ENCODE peak calls at places on chromosomes 16 and 17, in seven cellular contexts. A is lung; D is WERI-Rb-1; Y is CD8-positive, alpha-beta T cell; B is uterus; Q is psoas muscle; P is GM23338. M is an unnamed sample.

GRCh38 chr17:73478768-73479424 is 165.3 kb downstream of the SDK2 start:
- DNase-seq in P (peak; percentile 66), A (no peak), D (peak; percentile 77), Q (no peak), Y (no peak), B (no peak), M (peak; percentile 88)

GRCh38 chr17:61722398-61722797 is 131.4 kb upstream of the NACA2 start:
- DNase-seq in A (no peak), D (no peak), Y (no peak), P (no peak), B (no peak), Q (no peak), M (no peak)

GRCh38 chr16:84911490-84912216 is 91.9 kb downstream of the CRISPLD2 start:
- DNase-seq in A (no peak), D (no peak), Q (no peak), P (no peak), Y (no peak), B (no peak), M (no peak)

GRCh38 chr16:72051818-72052217 is 2.5 kb upstream of the HP start:
- DNase-seq in B (no peak), Q (no peak), A (no peak), D (no peak), Y (no peak), P (no peak), M (no peak)

GRCh38 chr16:11586856-11587642 is at the start of gene LITAF:
- DNase-seq in A (peak; percentile 57), Q (peak; percentile 68), D (peak; percentile 61), Y (peak; percentile 65), P (peak; percentile 75), B (peak; percentile 70), M (peak; percentile 83)

GRCh38 chr17:43372273-43372911 is 26.4 kb upstream of the ARL4D start:
- DNase-seq in Q (no peak), A (no peak), Y (no peak), D (no peak), B (peak; percentile 80), P (no peak), M (no peak)

GRCh38 chr17:17811381-17812210 is 25.2 kb downstream of the SREBF1 start:
- DNase-seq in Q (no peak), A (no peak), P (no peak), B (no peak), D (peak; percentile 53), Y (no peak), M (peak; percentile 91)

GRCh38 chr17:33291248-33292183 is 1.6 kb downstream of the ASIC2 start:
- DNase-seq in B (no peak), D (peak; percentile 72), Q (peak; percentile 20), P (peak; percentile 71), Y (no peak), A (no peak), M (peak; percentile 91)

GRCh38 chr16:18041864-18042834 is 294.4 kb downstream of the NPIPA8 start:
- DNase-seq in Q (no peak), P (no peak), B (no peak), D (no peak), A (no peak), Y (no peak), M (no peak)

GRCh38 chr16:88454315-88455057 is 1.4 kb downstream of the ZFPM1 start:
- DNase-seq in Y (peak; percentile 50), Q (no peak), D (no peak), P (peak; percentile 47), B (no peak), A (no peak), M (peak; percentile 72)

GRCh38 chr17:41786227-41787020 is at the start of gene JUP:
- DNase-seq in Y (peak; percentile 84), A (peak; percentile 100), P (peak; percentile 100), B (peak; percentile 100), Q (peak; percentile 100), D (peak; percentile 100), M (peak; percentile 100)

GRCh38 chr17:78568494-78569115 is 8.6 kb downstream of the DNAH17 start:
- DNase-seq in Y (no peak), Q (no peak), D (no peak), P (no peak), B (no peak), A (no peak), M (no peak)

GRCh38 chr16:73020409-73020884 is 27.5 kb downstream of the ZFHX3 start:
- DNase-seq in D (no peak), Q (peak; percentile 85), B (no peak), Y (no peak), A (no peak), P (no peak), M (peak; percentile 40)

GRCh38 chr16:57683599-57684545 is 10.7 kb upstream of the DRC7 start:
- DNase-seq in D (no peak), Q (no peak), A (no peak), B (no peak), Y (no peak), P (no peak), M (no peak)

GRCh38 chr16:59385953-59386352 is 651.8 kb upstream of the GOT2 start:
- DNase-seq in Y (no peak), P (no peak), A (no peak), Q (no peak), B (no peak), D (no peak), M (no peak)

GRCh38 chr16:4594433-4595410 is 20.0 kb downstream of the UBALD1 start:
- DNase-seq in D (no peak), Y (no peak), B (no peak), P (no peak), Q (no peak), A (no peak), M (peak; percentile 43)

GRCh38 chr16:70402916-70403659 is 35.8 kb downstream of the ST3GAL2 start:
- DNase-seq in P (no peak), D (no peak), B (no peak), Y (no peak), A (no peak), Q (no peak), M (no peak)

GRCh38 chr16:50666658-50667496 is 14.2 kb downstream of the SNX20 start:
- DNase-seq in P (peak; percentile 55), A (no peak), Q (no peak), B (no peak), Y (peak; percentile 61), D (no peak), M (peak; percentile 74)

GRCh38 chr17:47821424-47822379 is at the start of gene OSBPL7:
- DNase-seq in B (peak; percentile 59), A (peak; percentile 83), D (peak; percentile 96), Q (peak; percentile 77), P (peak; percentile 83), Y (peak; percentile 84), M (peak; percentile 92)

GRCh38 chr17:82098169-82098938 is at the start of gene FASN:
- DNase-seq in B (peak; percentile 93), P (peak; percentile 97), Y (peak; percentile 89), A (peak; percentile 93), Q (peak; percentile 96), D (peak; percentile 98), M (peak; percentile 99)

GRCh38 chr16:68921654-68922053 is 78.3 kb downstream of the TANGO6 start:
- DNase-seq in A (no peak), Y (no peak), P (no peak), D (no peak), Q (no peak), B (no peak), M (no peak)

GRCh38 chr16:20409398-20410152 is at the start of gene ACSM5:
- DNase-seq in D (no peak), Q (peak; percentile 53), P (peak; percentile 8), B (peak; percentile 45), Y (no peak), A (no peak), M (peak; percentile 54)

GRCh38 chr17:68512967-68513474 is 791 bp downstream of the PRKAR1A start:
- DNase-seq in D (no peak), Y (no peak), Q (peak; percentile 41), A (no peak), P (peak; percentile 65), B (no peak), M (peak; percentile 79)

GRCh38 chr17:75033346-75034235 is 13.2 kb downstream of the ATP5PD start:
- DNase-seq in D (peak; percentile 98), Y (peak; percentile 85), P (peak; percentile 96), B (peak; percentile 97), Q (peak; percentile 88), A (peak; percentile 94), M (peak; percentile 100)

GRCh38 chr17:75032896-75033294 is 13.9 kb downstream of the ATP5PD start:
- DNase-seq in B (peak; percentile 52), Y (no peak), Q (peak; percentile 30), P (no peak), D (peak; percentile 48), A (no peak), M (peak; percentile 60)

GRCh38 chr17:75039238-75039637 is 7.5 kb downstream of the ATP5PD start:
- DNase-seq in D (no peak), Y (no peak), A (no peak), B (no peak), P (no peak), Q (no peak), M (no peak)

GRCh38 chr17:75034236-75034908 is 12.4 kb downstream of the ATP5PD start:
- DNase-seq in Q (peak; percentile 86), A (peak; percentile 87), D (peak; percentile 96), Y (peak; percentile 78), B (peak; percentile 93), P (peak; percentile 92), M (peak; percentile 100)

GRCh38 chr17:75036643-75037268 is 10.0 kb downstream of the ATP5PD start:
- DNase-seq in D (no peak), B (peak; percentile 86), A (peak; percentile 71), Y (peak; percentile 90), Q (peak; percentile 90), P (peak; percentile 72), M (peak; percentile 79)
- H3K4me3 ChIP-seq in D (no peak overlapping the region), B (no peak overlapping the region), A (no peak overlapping the region), Y (peak overlapping the region; percentile 40), Q (peak overlapping the region; percentile 40), P (no peak overlapping the region), M (no peak overlapping the region)

DNA sequence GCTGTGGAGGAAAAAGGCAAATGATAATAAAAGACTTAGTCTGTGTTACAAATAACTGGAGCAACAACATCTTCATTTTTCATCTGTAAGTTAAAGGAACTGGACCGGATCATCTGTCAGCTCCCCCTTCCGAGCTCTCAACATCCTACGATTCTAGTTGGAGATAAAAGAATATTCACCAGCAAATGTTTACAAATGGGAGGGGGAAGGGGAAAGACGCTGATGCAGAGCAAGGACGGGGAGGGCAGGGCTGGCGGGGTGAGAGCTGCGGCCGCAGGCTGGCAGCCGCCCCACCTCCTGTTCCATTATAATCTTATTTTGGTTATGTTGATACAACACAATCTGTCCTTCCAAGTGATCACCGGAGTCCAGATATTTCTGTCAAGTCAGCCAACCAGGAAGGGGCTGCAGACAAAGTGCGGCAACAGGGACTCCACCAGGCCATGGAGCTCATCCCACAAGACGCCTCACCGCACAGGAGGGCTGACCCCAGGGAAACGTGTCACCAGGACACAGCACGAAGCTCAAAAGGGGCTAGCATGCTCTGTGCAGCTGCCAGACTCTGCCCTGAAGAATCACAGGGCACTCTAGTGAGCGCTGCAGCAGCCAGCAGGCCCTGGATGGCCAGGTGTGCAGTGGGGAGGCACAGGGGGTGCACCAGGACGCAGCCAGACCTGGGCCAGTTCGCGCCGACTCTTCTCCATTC is 19.7 kb downstream of the FBXO31 start:
- DNase-seq in D (peak; percentile 27), P (no peak), A (no peak), B (peak; percentile 57), Y (no peak), Q (no peak), M (no peak)
- H3K27ac ChIP-seq in D (peak overlapping the region; percentile 67), P (no peak overlapping the region), A (peak overlapping the region; percentile 71), B (peak overlapping the region; percentile 41), Y (no peak overlapping the region), Q (peak overlapping the region; percentile 77), M (peak overlapping the region; percentile 60)

GRCh38 chr17:12545877-12546513 is 119.7 kb upstream of the MYOCD start:
- DNase-seq in P (peak; percentile 82), D (peak; percentile 50), B (no peak), Q (no peak), A (no peak), Y (no peak), M (peak; percentile 89)
- TF ChIP-seq CTCF in P (peak; percentile 83), D (peak; percentile 84), B (peak; percentile 62), Q (peak; percentile 45), A (no peak), Y (no peak), M (peak; percentile 82)

GRCh38 chr17:2057714-2058520 is 3.0 kb downstream of the HIC1 start:
- DNase-seq in P (peak; percentile 51), Y (no peak), Q (peak; percentile 38), B (no peak), A (no peak), D (no peak), M (peak; percentile 82)
- H3K4me3 ChIP-seq in P (peak overlapping the region; percentile 44), Y (no peak overlapping the region), Q (peak overlapping the region; percentile 74), B (no peak overlapping the region), A (no peak overlapping the region), D (no peak overlapping the region), M (no peak overlapping the region)